ENCODE peak calls at places on chromosomes 7 and 10, in seven cellular contexts. T, R, O, I, V, M and L are unnamed samples.

GRCh38 chr10:33008499-33009243 is 50.6 kb upstream of the ITGB1 start:
- DNase-seq in T (peak), R (peak), O (peak), I (peak), V (peak), M (peak), L (peak)

GRCh38 chr7:36045830-36046341 is 107.2 kb upstream of the EEPD1 start:
- DNase-seq in T (no peak), R (no peak), O (no peak), I (no peak), V (peak), M (no peak), L (no peak)

GRCh38 chr10:30583778-30584415 is 45.7 kb downstream of the LYZL2 start:
- DNase-seq in T (peak), R (peak), O (no peak), I (peak), V (no peak), M (peak), L (no peak)

GRCh38 chr7:7173956-7174632 is 8.2 kb upstream of the C1GALT1 start:
- DNase-seq in T (no peak), R (no peak), O (no peak), I (no peak), V (no peak), M (no peak), L (no peak)

GRCh38 chr10:110496553-110497437 is 912 bp upstream of the DUSP5 start:
- DNase-seq in T (no peak), R (no peak), O (no peak), I (peak), V (peak), M (no peak), L (peak)

GRCh38 chr10:120382360-120382759 is 74.7 kb upstream of the PLPP4 start:
- DNase-seq in T (no peak), R (no peak), O (no peak), I (no peak), V (no peak), M (no peak), L (no peak)

GRCh38 chr10:114499630-114500190 is 95.4 kb upstream of the AFAP1L2 start:
- DNase-seq in T (no peak), R (no peak), O (peak), I (no peak), V (no peak), M (peak), L (no peak)

GRCh38 chr7:141028767-141029166 is 14.0 kb upstream of the MRPS33 start:
- DNase-seq in T (no peak), R (no peak), O (no peak), I (no peak), V (no peak), M (no peak), L (no peak)

GRCh38 chr10:13654118-13654830 is 67.5 kb downstream of the PRPF18 start:
- DNase-seq in T (no peak), R (no peak), O (no peak), I (no peak), V (no peak), M (no peak), L (no peak)

GRCh38 chr7:3951656-3952055 is 650.6 kb downstream of the SDK1 start:
- DNase-seq in T (no peak), R (no peak), O (no peak), I (no peak), V (no peak), M (no peak), L (no peak)

GRCh38 chr7:47624660-47625059 is 42.7 kb upstream of the TNS3 start:
- DNase-seq in T (no peak), R (no peak), O (no peak), I (no peak), V (no peak), M (no peak), L (no peak)

GRCh38 chr10:98528785-98529183 is 82.0 kb upstream of the HPS1 start:
- DNase-seq in T (no peak), R (no peak), O (no peak), I (no peak), V (no peak), M (no peak), L (no peak)